ENCODE peak calls at places on chromosomes 16 and 17, in eight cellular contexts. One of them, this sample, is unnamed.

GRCh38 chr17:6299275-6299674 is 135.6 kb downstream of the AIPL1 start:
- DNase-seq in Calu3: no peak
- DNase-seq in activated CD4-positive, alpha-beta T cell treated with anti-CD3 and anti-CD28 coated beads, Interleukin-2, amount 50 U/mL, for 4 hours: no peak
- DNase-seq in islet precursor cell: peak; percentile 51
- DNase-seq in Kasumi-1: no peak
- DNase-seq in T-helper 2 cell: no peak
- DNase-seq in HCEC 1CT: no peak
- DNase-seq in AG04450: no peak
- DNase-seq in this sample: no peak

GRCh38 chr17:74960739-74961342 is 11.7 kb downstream of the HID1 start:
- DNase-seq in Calu3: no peak
- DNase-seq in activated CD4-positive, alpha-beta T cell treated with anti-CD3 and anti-CD28 coated beads, Interleukin-2, amount 50 U/mL, for 4 hours: peak; percentile 34
- DNase-seq in islet precursor cell: peak; percentile 92
- DNase-seq in Kasumi-1: peak; percentile 92
- DNase-seq in T-helper 2 cell: peak; percentile 31
- DNase-seq in HCEC 1CT: peak; percentile 51
- DNase-seq in AG04450: peak; percentile 6
- DNase-seq in this sample: peak; percentile 81

GRCh38 chr17:56887552-56888467 is 26.0 kb downstream of the TRIM25 start:
- DNase-seq in Calu3: peak; percentile 28
- DNase-seq in activated CD4-positive, alpha-beta T cell treated with anti-CD3 and anti-CD28 coated beads, Interleukin-2, amount 50 U/mL, for 4 hours: no peak
- DNase-seq in islet precursor cell: peak; percentile 74
- DNase-seq in Kasumi-1: no peak
- DNase-seq in T-helper 2 cell: no peak
- DNase-seq in HCEC 1CT: no peak
- DNase-seq in AG04450: no peak
- DNase-seq in this sample: peak; percentile 9

GRCh38 chr16:17515421-17516210 is 44.9 kb upstream of the XYLT1 start:
- DNase-seq in Calu3: no peak
- DNase-seq in activated CD4-positive, alpha-beta T cell treated with anti-CD3 and anti-CD28 coated beads, Interleukin-2, amount 50 U/mL, for 4 hours: no peak
- DNase-seq in islet precursor cell: peak; percentile 80
- DNase-seq in Kasumi-1: no peak
- DNase-seq in T-helper 2 cell: no peak
- DNase-seq in HCEC 1CT: peak; percentile 80
- DNase-seq in AG04450: no peak
- DNase-seq in this sample: no peak

GRCh38 chr17:76357597-76358158 is 4.0 kb upstream of the PRPSAP1 start:
- DNase-seq in Calu3: no peak
- DNase-seq in activated CD4-positive, alpha-beta T cell treated with anti-CD3 and anti-CD28 coated beads, Interleukin-2, amount 50 U/mL, for 4 hours: no peak
- DNase-seq in islet precursor cell: peak; percentile 48
- DNase-seq in Kasumi-1: no peak
- DNase-seq in T-helper 2 cell: no peak
- DNase-seq in HCEC 1CT: no peak
- DNase-seq in AG04450: no peak
- DNase-seq in this sample: no peak

GRCh38 chr17:38768417-38768816 is 15.9 kb downstream of the PSMB3 start:
- DNase-seq in Calu3: no peak
- DNase-seq in activated CD4-positive, alpha-beta T cell treated with anti-CD3 and anti-CD28 coated beads, Interleukin-2, amount 50 U/mL, for 4 hours: no peak
- DNase-seq in islet precursor cell: no peak
- DNase-seq in Kasumi-1: no peak
- DNase-seq in T-helper 2 cell: no peak
- DNase-seq in HCEC 1CT: no peak
- DNase-seq in AG04450: no peak
- DNase-seq in this sample: no peak

GRCh38 chr17:61650749-61651148 is 59.7 kb upstream of the NACA2 start:
- DNase-seq in Calu3: no peak
- DNase-seq in activated CD4-positive, alpha-beta T cell treated with anti-CD3 and anti-CD28 coated beads, Interleukin-2, amount 50 U/mL, for 4 hours: no peak
- DNase-seq in islet precursor cell: no peak
- DNase-seq in Kasumi-1: no peak
- DNase-seq in T-helper 2 cell: no peak
- DNase-seq in HCEC 1CT: no peak
- DNase-seq in AG04450: no peak
- DNase-seq in this sample: no peak

GRCh38 chr17:64984776-64985521 is 65.7 kb upstream of the LRRC37A3 start:
- DNase-seq in Calu3: no peak
- DNase-seq in activated CD4-positive, alpha-beta T cell treated with anti-CD3 and anti-CD28 coated beads, Interleukin-2, amount 50 U/mL, for 4 hours: peak; percentile 61
- DNase-seq in islet precursor cell: peak; percentile 57
- DNase-seq in Kasumi-1: peak; percentile 28
- DNase-seq in T-helper 2 cell: peak; percentile 38
- DNase-seq in HCEC 1CT: no peak
- DNase-seq in AG04450: no peak
- DNase-seq in this sample: peak; percentile 70

GRCh38 chr16:53530741-53531140 is 27.7 kb upstream of the AKTIP start:
- DNase-seq in Calu3: no peak
- DNase-seq in activated CD4-positive, alpha-beta T cell treated with anti-CD3 and anti-CD28 coated beads, Interleukin-2, amount 50 U/mL, for 4 hours: no peak
- DNase-seq in islet precursor cell: no peak
- DNase-seq in Kasumi-1: no peak
- DNase-seq in T-helper 2 cell: no peak
- DNase-seq in HCEC 1CT: no peak
- DNase-seq in AG04450: no peak
- DNase-seq in this sample: no peak

GRCh38 chr16:68257906-68258800 is 6.2 kb upstream of the SLC7A6 start:
- DNase-seq in Calu3: peak; percentile 48
- DNase-seq in activated CD4-positive, alpha-beta T cell treated with anti-CD3 and anti-CD28 coated beads, Interleukin-2, amount 50 U/mL, for 4 hours: no peak
- DNase-seq in islet precursor cell: peak; percentile 77
- DNase-seq in Kasumi-1: no peak
- DNase-seq in T-helper 2 cell: no peak
- DNase-seq in HCEC 1CT: peak; percentile 49
- DNase-seq in AG04450: no peak
- DNase-seq in this sample: peak; percentile 61

GRCh38 chr17:40317880-40318834 is 9.2 kb downstream of the RARA start:
- DNase-seq in Calu3: peak; percentile 100
- DNase-seq in activated CD4-positive, alpha-beta T cell treated with anti-CD3 and anti-CD28 coated beads, Interleukin-2, amount 50 U/mL, for 4 hours: peak; percentile 88
- DNase-seq in islet precursor cell: peak; percentile 99
- DNase-seq in Kasumi-1: peak; percentile 92
- DNase-seq in T-helper 2 cell: peak; percentile 85
- DNase-seq in HCEC 1CT: peak; percentile 95
- DNase-seq in AG04450: peak; percentile 90
- DNase-seq in this sample: peak; percentile 96

GRCh38 chr16:4636196-4636595 is 11.6 kb downstream of the MGRN1 start:
- DNase-seq in Calu3: no peak
- DNase-seq in activated CD4-positive, alpha-beta T cell treated with anti-CD3 and anti-CD28 coated beads, Interleukin-2, amount 50 U/mL, for 4 hours: no peak
- DNase-seq in islet precursor cell: no peak
- DNase-seq in Kasumi-1: no peak
- DNase-seq in T-helper 2 cell: no peak
- DNase-seq in HCEC 1CT: no peak
- DNase-seq in AG04450: no peak
- DNase-seq in this sample: no peak

GRCh38 chr17:45372325-45372869 is 55.6 kb upstream of the MAP3K14 start:
- DNase-seq in Calu3: peak; percentile 17
- DNase-seq in activated CD4-positive, alpha-beta T cell treated with anti-CD3 and anti-CD28 coated beads, Interleukin-2, amount 50 U/mL, for 4 hours: no peak
- DNase-seq in islet precursor cell: peak; percentile 74
- DNase-seq in Kasumi-1: no peak
- DNase-seq in T-helper 2 cell: no peak
- DNase-seq in HCEC 1CT: peak; percentile 27
- DNase-seq in AG04450: no peak
- DNase-seq in this sample: no peak

GRCh38 chr17:79778504-79779087 is 648 bp downstream of the CBX2 start:
- DNase-seq in Calu3: no peak
- DNase-seq in activated CD4-positive, alpha-beta T cell treated with anti-CD3 and anti-CD28 coated beads, Interleukin-2, amount 50 U/mL, for 4 hours: no peak
- DNase-seq in islet precursor cell: peak; percentile 70
- DNase-seq in Kasumi-1: peak; percentile 67
- DNase-seq in T-helper 2 cell: no peak
- DNase-seq in HCEC 1CT: no peak
- DNase-seq in AG04450: no peak
- DNase-seq in this sample: no peak

GRCh38 chr17:10337976-10338375 is 34.8 kb downstream of the MYH13 start:
- DNase-seq in Calu3: no peak
- DNase-seq in activated CD4-positive, alpha-beta T cell treated with anti-CD3 and anti-CD28 coated beads, Interleukin-2, amount 50 U/mL, for 4 hours: no peak
- DNase-seq in islet precursor cell: no peak
- DNase-seq in Kasumi-1: no peak
- DNase-seq in T-helper 2 cell: no peak
- DNase-seq in HCEC 1CT: no peak
- DNase-seq in AG04450: no peak
- DNase-seq in this sample: no peak

GRCh38 chr17:76404256-76404655 is 19.8 kb downstream of the SPHK1 start:
- DNase-seq in Calu3: no peak
- DNase-seq in activated CD4-positive, alpha-beta T cell treated with anti-CD3 and anti-CD28 coated beads, Interleukin-2, amount 50 U/mL, for 4 hours: no peak
- DNase-seq in islet precursor cell: peak; percentile 32
- DNase-seq in Kasumi-1: no peak
- DNase-seq in T-helper 2 cell: no peak
- DNase-seq in HCEC 1CT: no peak
- DNase-seq in AG04450: no peak
- DNase-seq in this sample: no peak

GRCh38 chr17:37774508-37774907 is 29.6 kb upstream of the HNF1B start:
- DNase-seq in Calu3: no peak
- DNase-seq in activated CD4-positive, alpha-beta T cell treated with anti-CD3 and anti-CD28 coated beads, Interleukin-2, amount 50 U/mL, for 4 hours: no peak
- DNase-seq in islet precursor cell: no peak
- DNase-seq in Kasumi-1: no peak
- DNase-seq in T-helper 2 cell: no peak
- DNase-seq in HCEC 1CT: no peak
- DNase-seq in AG04450: no peak
- DNase-seq in this sample: no peak

GRCh38 chr16:73778872-73779271 is 517.7 kb upstream of the PSMD7 start:
- DNase-seq in Calu3: no peak
- DNase-seq in activated CD4-positive, alpha-beta T cell treated with anti-CD3 and anti-CD28 coated beads, Interleukin-2, amount 50 U/mL, for 4 hours: no peak
- DNase-seq in islet precursor cell: no peak
- DNase-seq in Kasumi-1: no peak
- DNase-seq in T-helper 2 cell: no peak
- DNase-seq in HCEC 1CT: no peak
- DNase-seq in AG04450: no peak
- DNase-seq in this sample: no peak

GRCh38 chr17:29181226-29181625 is 1.0 kb upstream of the MYO18A start:
- DNase-seq in Calu3: no peak
- DNase-seq in activated CD4-positive, alpha-beta T cell treated with anti-CD3 and anti-CD28 coated beads, Interleukin-2, amount 50 U/mL, for 4 hours: no peak
- DNase-seq in islet precursor cell: no peak
- DNase-seq in Kasumi-1: no peak
- DNase-seq in T-helper 2 cell: no peak
- DNase-seq in HCEC 1CT: no peak
- DNase-seq in AG04450: no peak
- DNase-seq in this sample: no peak

GRCh38 chr16:89687092-89687940 is 827 bp downstream of the CDK10 start:
- DNase-seq in Calu3: peak; percentile 85
- DNase-seq in activated CD4-positive, alpha-beta T cell treated with anti-CD3 and anti-CD28 coated beads, Interleukin-2, amount 50 U/mL, for 4 hours: no peak
- DNase-seq in islet precursor cell: no peak
- DNase-seq in Kasumi-1: no peak
- DNase-seq in T-helper 2 cell: no peak
- DNase-seq in HCEC 1CT: peak; percentile 34
- DNase-seq in AG04450: no peak
- DNase-seq in this sample: peak; percentile 94

GRCh38 chr17:32627233-32628008 is 140.6 kb downstream of the CDK5R1 start:
- DNase-seq in Calu3: no peak
- DNase-seq in activated CD4-positive, alpha-beta T cell treated with anti-CD3 and anti-CD28 coated beads, Interleukin-2, amount 50 U/mL, for 4 hours: no peak
- DNase-seq in islet precursor cell: no peak
- DNase-seq in Kasumi-1: no peak
- DNase-seq in T-helper 2 cell: no peak
- DNase-seq in HCEC 1CT: no peak
- DNase-seq in AG04450: no peak
- DNase-seq in this sample: no peak

GRCh38 chr16:65318138-65318537 is 196.3 kb upstream of the CDH11 start:
- DNase-seq in Calu3: no peak
- DNase-seq in activated CD4-positive, alpha-beta T cell treated with anti-CD3 and anti-CD28 coated beads, Interleukin-2, amount 50 U/mL, for 4 hours: no peak
- DNase-seq in islet precursor cell: peak; percentile 91
- DNase-seq in Kasumi-1: no peak
- DNase-seq in T-helper 2 cell: no peak
- DNase-seq in HCEC 1CT: no peak
- DNase-seq in AG04450: no peak
- DNase-seq in this sample: no peak

GRCh38 chr17:36913132-36913531 is 24.1 kb upstream of the LHX1 start:
- DNase-seq in Calu3: no peak
- DNase-seq in activated CD4-positive, alpha-beta T cell treated with anti-CD3 and anti-CD28 coated beads, Interleukin-2, amount 50 U/mL, for 4 hours: no peak
- DNase-seq in islet precursor cell: no peak
- DNase-seq in Kasumi-1: no peak
- DNase-seq in T-helper 2 cell: no peak
- DNase-seq in HCEC 1CT: no peak
- DNase-seq in AG04450: no peak
- DNase-seq in this sample: no peak

GRCh38 chr17:48500435-48501426 is 30.1 kb downstream of the HOXB1 start:
- DNase-seq in Calu3: no peak
- DNase-seq in activated CD4-positive, alpha-beta T cell treated with anti-CD3 and anti-CD28 coated beads, Interleukin-2, amount 50 U/mL, for 4 hours: no peak
- DNase-seq in islet precursor cell: peak; percentile 87
- DNase-seq in Kasumi-1: no peak
- DNase-seq in T-helper 2 cell: no peak
- DNase-seq in HCEC 1CT: no peak
- DNase-seq in AG04450: no peak
- DNase-seq in this sample: peak; percentile 71

GRCh38 chr16:75227361-75228142 is 8.8 kb downstream of the CTRB1 start:
- DNase-seq in Calu3: no peak
- DNase-seq in activated CD4-positive, alpha-beta T cell treated with anti-CD3 and anti-CD28 coated beads, Interleukin-2, amount 50 U/mL, for 4 hours: no peak
- DNase-seq in islet precursor cell: no peak
- DNase-seq in Kasumi-1: no peak
- DNase-seq in T-helper 2 cell: no peak
- DNase-seq in HCEC 1CT: peak; percentile 1
- DNase-seq in AG04450: no peak
- DNase-seq in this sample: no peak

GRCh38 chr17:70327279-70327678 is 157.9 kb downstream of the KCNJ2 start:
- DNase-seq in Calu3: no peak
- DNase-seq in activated CD4-positive, alpha-beta T cell treated with anti-CD3 and anti-CD28 coated beads, Interleukin-2, amount 50 U/mL, for 4 hours: no peak
- DNase-seq in islet precursor cell: no peak
- DNase-seq in Kasumi-1: no peak
- DNase-seq in T-helper 2 cell: no peak
- DNase-seq in HCEC 1CT: no peak
- DNase-seq in AG04450: no peak
- DNase-seq in this sample: no peak

GRCh38 chr17:48045270-48046001 is 2.7 kb upstream of the NFE2L1 start:
- DNase-seq in Calu3: no peak
- DNase-seq in activated CD4-positive, alpha-beta T cell treated with anti-CD3 and anti-CD28 coated beads, Interleukin-2, amount 50 U/mL, for 4 hours: no peak
- DNase-seq in islet precursor cell: peak; percentile 74
- DNase-seq in Kasumi-1: no peak
- DNase-seq in T-helper 2 cell: no peak
- DNase-seq in HCEC 1CT: no peak
- DNase-seq in AG04450: no peak
- DNase-seq in this sample: no peak

GRCh38 chr16:89159174-89159849 is 12.2 kb upstream of the CDH15 start:
- DNase-seq in Calu3: no peak
- DNase-seq in activated CD4-positive, alpha-beta T cell treated with anti-CD3 and anti-CD28 coated beads, Interleukin-2, amount 50 U/mL, for 4 hours: no peak
- DNase-seq in islet precursor cell: no peak
- DNase-seq in Kasumi-1: no peak
- DNase-seq in T-helper 2 cell: no peak
- DNase-seq in HCEC 1CT: no peak
- DNase-seq in AG04450: no peak
- DNase-seq in this sample: no peak